ENCODE peak calls at places on chromosomes 3 and 15, in ten cellular contexts. T is uterus; W is right lobe of liver; S is colonic mucosa; Z is body of pancreas; L is thoracic aorta; D is small intestine; P is GM12865; O is GM06990; J is CD4-positive, CD25-positive, alpha-beta regulatory T cell. Q is an unnamed sample.

GRCh38 chr3:111619833-111620232 is 24.7 kb upstream of the ZBED2 start:
- DNase-seq in T (no peak), W (no peak), S (no peak), Z (no peak), L (no peak), D (no peak), P (no peak), O (no peak), J (no peak), Q (no peak)

GRCh38 chr3:136245691-136246090 is 4.4 kb upstream of the PCCB start:
- DNase-seq in T (no peak), W (no peak), S (no peak), Z (no peak), L (no peak), D (no peak), P (no peak), O (no peak), J (no peak), Q (no peak)

GRCh38 chr15:46312133-46312740 is 677.4 kb downstream of the SQOR start:
- DNase-seq in T (peak), W (peak), S (peak), Z (peak), L (peak), D (peak), P (peak), O (no peak), J (peak), Q (peak)

GRCh38 chr3:146067048-146067447 is 93.9 kb downstream of the PLOD2 start:
- DNase-seq in T (no peak), W (no peak), S (no peak), Z (no peak), L (no peak), D (no peak), P (no peak), O (no peak), J (no peak), Q (no peak)

GRCh38 chr15:77836116-77836798 is 203.5 kb upstream of the LINGO1 start:
- DNase-seq in T (no peak), W (peak), S (no peak), Z (no peak), L (no peak), D (no peak), P (peak), O (no peak), J (no peak), Q (no peak)

GRCh38 chr3:12393894-12394293 is 90.4 kb upstream of the TSEN2 start:
- DNase-seq in T (no peak), W (no peak), S (no peak), Z (no peak), L (no peak), D (peak), P (no peak), O (no peak), J (no peak), Q (no peak)

GRCh38 chr3:125055913-125056705 is at the start of gene HEG1:
- DNase-seq in T (peak), W (peak), S (peak), Z (peak), L (peak), D (peak), P (peak), O (peak), J (peak), Q (peak)

GRCh38 chr3:35785540-35785939 is 146.2 kb downstream of the ARPP21 start:
- DNase-seq in T (no peak), W (no peak), S (no peak), Z (no peak), L (no peak), D (no peak), P (no peak), O (no peak), J (no peak), Q (no peak)

GRCh38 chr3:95154775-95155174 is 1091.9 kb downstream of the NSUN3 start:
- DNase-seq in T (no peak), W (no peak), S (no peak), Z (no peak), L (no peak), D (no peak), P (no peak), O (no peak), J (no peak), Q (no peak)

GRCh38 chr3:132084982-132085381 is 50.2 kb upstream of the CPNE4 start:
- DNase-seq in T (no peak), W (no peak), S (no peak), Z (no peak), L (no peak), D (no peak), P (no peak), O (no peak), J (no peak), Q (no peak)

GRCh38 chr3:146072824-146073223 is 88.2 kb downstream of the PLOD2 start:
- DNase-seq in T (no peak), W (no peak), S (no peak), Z (no peak), L (no peak), D (no peak), P (no peak), O (no peak), J (no peak), Q (no peak)

GRCh38 chr3:47762233-47762632 is 19.5 kb downstream of the SMARCC1 start:
- DNase-seq in T (no peak), W (no peak), S (no peak), Z (no peak), L (no peak), D (no peak), P (no peak), O (no peak), J (no peak), Q (no peak)

GRCh38 chr15:32936283-32936918 is 218.6 kb downstream of the GREM1 start:
- DNase-seq in T (no peak), W (no peak), S (no peak), Z (no peak), L (no peak), D (no peak), P (peak), O (peak), J (no peak), Q (no peak)

GRCh38 chr3:55416381-55416821 is 70.7 kb downstream of the WNT5A start:
- DNase-seq in T (no peak), W (no peak), S (no peak), Z (no peak), L (no peak), D (no peak), P (no peak), O (no peak), J (no peak), Q (no peak)

GRCh38 chr3:58952128-58952917 is 97.5 kb downstream of the CFAP20DC start:
- DNase-seq in T (no peak), W (no peak), S (no peak), Z (no peak), L (no peak), D (no peak), P (peak), O (peak), J (no peak), Q (no peak)

GRCh38 chr3:167163580-167163979 is 216.5 kb downstream of the ZBBX start:
- DNase-seq in T (no peak), W (no peak), S (no peak), Z (no peak), L (no peak), D (no peak), P (no peak), O (no peak), J (no peak), Q (no peak)

GRCh38 chr3:167166012-167166411 is 214.1 kb downstream of the ZBBX start:
- DNase-seq in T (no peak), W (no peak), S (no peak), Z (no peak), L (no peak), D (no peak), P (no peak), O (no peak), J (no peak), Q (no peak)

GRCh38 chr3:167166594-167167253 is 213.4 kb downstream of the ZBBX start:
- DNase-seq in T (no peak), W (no peak), S (no peak), Z (no peak), L (no peak), D (no peak), P (no peak), O (no peak), J (no peak), Q (no peak)

GRCh38 chr3:167172377-167172776 is 207.7 kb downstream of the ZBBX start:
- DNase-seq in T (no peak), W (no peak), S (no peak), Z (no peak), L (no peak), D (no peak), P (no peak), O (no peak), J (no peak), Q (no peak)

GRCh38 chr3:167167491-167167890 is 212.6 kb downstream of the ZBBX start:
- DNase-seq in T (no peak), W (no peak), S (no peak), Z (no peak), L (no peak), D (no peak), P (no peak), O (no peak), J (no peak), Q (no peak)
- H3K4me3 ChIP-seq in T (no peak), W (no peak), S (no peak), Z (no peak), L (no peak), D (no peak), P (no peak), O (no peak), J (no peak), Q (no peak)

GRCh38 chr3:170622369-170623159 is 36.7 kb upstream of the SLC7A14 start:
- DNase-seq in T (peak), W (no peak), S (peak), Z (no peak), L (no peak), D (no peak), P (peak), O (no peak), J (no peak), Q (peak)
- H3K4me3 ChIP-seq in T (no peak), W (no peak), S (no peak), Z (no peak), L (no peak), D (no peak), P (no peak), O (no peak), J (no peak), Q (no peak)

DNA sequence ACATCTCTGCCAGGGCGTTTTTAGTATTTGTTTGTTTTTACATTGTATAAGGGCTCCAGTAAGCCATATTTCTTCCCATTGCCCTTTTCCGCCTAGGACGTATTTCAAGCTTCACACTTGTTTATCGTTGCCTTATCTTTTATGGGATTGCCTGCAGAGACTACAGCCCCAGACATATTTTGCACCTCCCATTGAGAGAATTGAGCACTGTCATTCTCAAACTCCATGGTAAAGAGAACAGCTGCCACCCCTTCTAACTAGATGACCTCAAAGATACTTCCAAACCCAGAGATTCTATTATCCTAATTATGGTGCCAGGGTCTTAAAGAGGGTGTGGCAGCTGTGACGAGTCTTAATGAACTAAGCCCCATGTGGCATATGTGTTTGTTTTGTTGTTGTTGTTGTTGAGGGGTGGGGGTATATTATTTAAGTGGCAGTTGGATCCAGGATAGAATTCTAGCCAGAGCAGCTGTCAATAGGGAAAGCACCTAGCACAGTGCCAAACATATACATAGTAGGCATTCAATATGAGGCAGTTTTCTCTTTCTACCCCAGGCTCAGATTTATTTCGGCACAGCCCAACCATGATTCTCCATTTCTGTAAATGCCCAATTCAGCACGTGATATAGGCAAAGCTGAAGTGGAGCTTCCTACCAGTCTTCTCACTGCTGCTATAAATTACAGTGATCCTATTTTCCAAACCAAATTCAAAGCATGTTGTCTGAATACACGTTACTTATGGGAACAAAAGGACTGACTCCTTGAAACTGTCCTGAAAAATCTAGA is 924 bp upstream of the TP53BP1 start:
- DNase-seq in T (no peak), W (no peak), S (no peak), Z (no peak), L (no peak), D (no peak), P (no peak), O (no peak), J (no peak), Q (no peak)
- H3K4me3 ChIP-seq in T (peak), W (peak), S (peak), Z (no peak), L (peak), D (no peak), P (peak), O (no peak), J (peak), Q (peak)

GRCh38 chr15:52746162-52746721 is 43.9 kb downstream of the ONECUT1 start:
- DNase-seq in T (no peak), W (no peak), S (no peak), Z (no peak), L (no peak), D (no peak), P (no peak), O (no peak), J (no peak), Q (no peak)

GRCh38 chr15:52751522-52751921 is 38.6 kb downstream of the ONECUT1 start:
- DNase-seq in T (no peak), W (no peak), S (no peak), Z (no peak), L (no peak), D (no peak), P (no peak), O (no peak), J (no peak), Q (no peak)

GRCh38 chr15:52749250-52749649 is 40.9 kb downstream of the ONECUT1 start:
- DNase-seq in T (no peak), W (no peak), S (no peak), Z (no peak), L (no peak), D (no peak), P (peak), O (peak), J (no peak), Q (no peak)

GRCh38 chr15:52745326-52746161 is 44.6 kb downstream of the ONECUT1 start:
- DNase-seq in T (no peak), W (no peak), S (no peak), Z (no peak), L (no peak), D (no peak), P (no peak), O (no peak), J (no peak), Q (no peak)
- H3K4me3 ChIP-seq in T (no peak), W (no peak), S (no peak), Z (no peak), L (no peak), D (no peak), P (no peak), O (no peak), J (no peak), Q (no peak)